ENCODE peak calls at places on chromosomes 5 and 9, in six cellular contexts. D is bronchial epithelial cell, J is body of pancreas, N is fibroblast of the aortic adventitia, E is Caco-2, X is epithelial cell of proximal tubule. F is an unnamed sample.

GRCh38 chr5:37665889-37666288 is 174.0 kb downstream of the GDNF start:
- DNase-seq in D (no peak), J (peak; percentile 79), N (no peak), E (no peak), X (no peak), F (no peak)

GRCh38 chr9:121658166-121658565 is 6.7 kb downstream of the DAB2IP start:
- DNase-seq in D (no peak), J (no peak), N (no peak), E (no peak), X (no peak), F (no peak)

GRCh38 chr9:76292246-76292645 is 102.0 kb downstream of the RFK start:
- DNase-seq in D (no peak), J (no peak), N (peak; percentile 16), E (no peak), X (no peak), F (no peak)

GRCh38 chr9:95757026-95757425 is 118.5 kb upstream of the ERCC6L2 start:
- DNase-seq in D (peak; percentile 63), J (no peak), N (peak; percentile 93), E (no peak), X (peak; percentile 23), F (peak; percentile 78)

GRCh38 chr5:35924122-35924949 is 14.1 kb downstream of the CAPSL start:
- DNase-seq in D (no peak), J (no peak), N (peak; percentile 64), E (no peak), X (no peak), F (peak; percentile 63)

GRCh38 chr5:99900302-99900811 is 634.8 kb upstream of the FAM174A start:
- DNase-seq in D (peak; percentile 50), J (no peak), N (no peak), E (no peak), X (peak; percentile 60), F (peak; percentile 81)

GRCh38 chr5:15702102-15702501 is 202.1 kb downstream of the FBXL7 start:
- DNase-seq in D (peak; percentile 56), J (no peak), N (peak; percentile 43), E (no peak), X (peak; percentile 33), F (no peak)

GRCh38 chr9:70607926-70608325 is 193.5 kb upstream of the KLF9 start:
- DNase-seq in D (no peak), J (no peak), N (no peak), E (no peak), X (no peak), F (no peak)

GRCh38 chr9:110583237-110583636 is 3.7 kb upstream of the SVEP1 start:
- DNase-seq in D (no peak), J (no peak), N (peak; percentile 68), E (no peak), X (no peak), F (no peak)

GRCh38 chr5:167678457-167678856 is 613.0 kb upstream of the WWC1 start:
- DNase-seq in D (no peak), J (no peak), N (no peak), E (no peak), X (no peak), F (no peak)

GRCh38 chr9:131721096-131721495 is 18.8 kb downstream of the RAPGEF1 start:
- DNase-seq in D (no peak), J (no peak), N (no peak), E (no peak), X (no peak), F (no peak)

GRCh38 chr5:171770153-171770552 is 15.5 kb upstream of the SMIM23 start:
- DNase-seq in D (no peak), J (no peak), N (no peak), E (no peak), X (no peak), F (no peak)

GRCh38 chr5:6859951-6860638 is 146.9 kb downstream of the TENT4A start:
- DNase-seq in D (no peak), J (no peak), N (no peak), E (no peak), X (no peak), F (no peak)

GRCh38 chr5:131282235-131282634 is 18.4 kb downstream of the CDC42SE2 start:
- DNase-seq in D (peak; percentile 87), J (no peak), N (no peak), E (no peak), X (no peak), F (no peak)

GRCh38 chr9:131981116-131981847 is 98.4 kb downstream of the MED27 start:
- DNase-seq in D (no peak), J (no peak), N (peak; percentile 19), E (no peak), X (no peak), F (no peak)

GRCh38 chr5:134247411-134247810 is 21.5 kb upstream of the PPP2CA start:
- DNase-seq in D (peak; percentile 99), J (no peak), N (peak; percentile 92), E (no peak), X (peak; percentile 84), F (peak; percentile 85)

GRCh38 chr9:70195456-70195855 is 63.3 kb upstream of the SMC5 start:
- DNase-seq in D (peak; percentile 13), J (no peak), N (no peak), E (no peak), X (no peak), F (no peak)

GRCh38 chr5:64026493-64026892 is 64.2 kb upstream of the HTR1A start:
- DNase-seq in D (peak; percentile 22), J (no peak), N (no peak), E (no peak), X (no peak), F (no peak)

GRCh38 chr9:592225-592624 is 249.3 kb upstream of the DMRT1 start:
- DNase-seq in D (peak; percentile 75), J (peak; percentile 75), N (no peak), E (peak; percentile 86), X (no peak), F (no peak)

GRCh38 chr9:112059145-112059979 is 115.7 kb downstream of the SUSD1 start:
- DNase-seq in D (peak; percentile 83), J (no peak), N (peak; percentile 90), E (no peak), X (peak; percentile 100), F (no peak)

GRCh38 chr5:171449426-171449825 is 30.0 kb downstream of the FGF18 start:
- DNase-seq in D (no peak), J (no peak), N (no peak), E (no peak), X (no peak), F (no peak)

GRCh38 chr5:161312882-161313281 is 233.6 kb downstream of the GABRB2 start:
- DNase-seq in D (no peak), J (no peak), N (no peak), E (no peak), X (no peak), F (no peak)

GRCh38 chr5:132498686-132499271 is 8.2 kb upstream of the IRF1 start:
- DNase-seq in D (no peak), J (no peak), N (no peak), E (no peak), X (no peak), F (no peak)

GRCh38 chr9:69546265-69546664 is 125.9 kb downstream of the APBA1 start:
- DNase-seq in D (peak; percentile 33), J (no peak), N (no peak), E (no peak), X (no peak), F (no peak)

GRCh38 chr9:131667576-131667975 is 72.3 kb downstream of the RAPGEF1 start:
- DNase-seq in D (no peak), J (no peak), N (no peak), E (no peak), X (no peak), F (no peak)

GRCh38 chr5:132428147-132428482 is 58.6 kb downstream of the SLC22A5 start:
- DNase-seq in D (no peak), J (no peak), N (no peak), E (no peak), X (no peak), F (no peak)

GRCh38 chr5:2165991-2166978 is 283.6 kb upstream of the IRX4 start:
- DNase-seq in D (no peak), J (no peak), N (no peak), E (no peak), X (no peak), F (no peak)

GRCh38 chr9:137294684-137295312 is 7.3 kb downstream of the NRARP start:
- DNase-seq in D (no peak), J (peak; percentile 41), N (peak; percentile 45), E (no peak), X (no peak), F (no peak)
- H3K4me3 ChIP-seq in D (no peak overlapping the region), J (no peak overlapping the region), N (no peak overlapping the region), E (peak overlapping the region; percentile 42), X (no peak overlapping the region), F (no peak overlapping the region)

GRCh38 chr5:140835622-140836510 is 1.8 kb downstream of the PCDHA7 start:
- DNase-seq in D (no peak), J (no peak), N (no peak), E (no peak), X (no peak), F (no peak)

GRCh38 chr5:140828402-140828737 is 610 bp downstream of the PCDHA6 start:
- DNase-seq in D (no peak), J (no peak), N (no peak), E (no peak), X (no peak), F (no peak)

GRCh38 chr5:140833993-140834392 is at the start of gene PCDHA7:
- DNase-seq in D (peak; percentile 10), J (no peak), N (peak; percentile 22), E (no peak), X (no peak), F (no peak)
- TF ChIP-seq CTCF in D (no peak), J (no peak), N (no peak), E (no peak), X (peak; percentile 16), F (no peak)

DNA sequence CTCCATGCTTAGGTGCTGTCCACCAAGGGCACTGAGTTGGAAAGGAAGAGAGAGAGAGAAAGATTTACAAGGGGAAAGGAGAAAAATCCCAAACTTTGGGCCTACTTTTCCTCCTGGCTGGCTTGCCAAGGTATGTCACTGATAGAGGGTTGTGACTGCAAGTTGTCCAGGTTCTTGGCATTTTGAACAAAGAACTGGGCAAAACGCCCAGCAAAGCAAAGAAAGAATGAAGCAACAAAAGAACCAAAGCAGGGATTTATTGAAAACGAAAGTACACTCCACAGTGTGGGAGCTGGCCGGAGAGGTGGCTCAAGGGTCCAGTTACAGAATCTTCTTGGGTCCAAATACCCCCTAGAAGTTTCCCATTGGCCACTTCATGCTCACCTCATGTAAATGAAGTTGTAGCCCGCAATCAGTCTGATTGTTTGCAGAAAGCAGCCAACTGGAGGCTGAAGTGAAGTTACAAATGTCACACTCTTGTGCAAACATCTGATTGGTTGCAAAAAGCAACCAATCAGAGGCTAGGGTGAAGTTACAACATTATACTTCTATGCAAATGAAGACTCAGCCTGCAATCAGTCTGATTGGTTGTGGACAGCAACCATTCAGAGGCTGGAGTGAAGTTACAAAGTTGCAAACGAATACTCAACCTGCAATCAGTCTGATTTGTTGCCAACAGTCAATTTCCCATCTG is 263.5 kb downstream of the YTHDC2 start:
- DNase-seq in D (no peak), J (no peak), N (peak; percentile 7), E (no peak), X (no peak), F (peak; percentile 39)
- H3K4me3 ChIP-seq in D (no peak overlapping the region), J (no peak overlapping the region), N (no peak overlapping the region), E (no peak overlapping the region), X (no peak overlapping the region), F (no peak overlapping the region)

GRCh38 chr5:69129413-69129812 is 35.6 kb downstream of the SLC30A5 start:
- DNase-seq in D (peak; percentile 63), J (no peak), N (peak; percentile 86), E (no peak), X (peak; percentile 25), F (peak; percentile 8)
- TF ChIP-seq CTCF in D (no peak), J (no peak), N (no peak), E (no peak), X (no peak), F (no peak)

GRCh38 chr5:159128070-159128507 is 28.4 kb upstream of the EBF1 start:
- DNase-seq in D (no peak), J (no peak), N (no peak), E (no peak), X (no peak), F (no peak)
- H3K4me3 ChIP-seq in D (no peak overlapping the region), J (no peak overlapping the region), N (no peak overlapping the region), E (no peak overlapping the region), X (no peak overlapping the region), F (no peak overlapping the region)